ENCODE peak calls at places on chromosomes 1 and 21, in five cellular contexts. T, Y, N, F and L are unnamed samples.

GRCh38 chr1:242585616-242586354 is 61.3 kb upstream of the PLD5 start:
- DNase-seq in T (no peak), Y (no peak), N (no peak), F (no peak), L (no peak)

GRCh38 chr1:171809834-171810233 is 28.4 kb downstream of the METTL13 start:
- DNase-seq in T (no peak), Y (no peak), N (no peak), F (no peak), L (no peak)

GRCh38 chr1:217506878-217507277 is 124.0 kb downstream of the GPATCH2 start:
- DNase-seq in T (no peak), Y (no peak), N (peak; percentile 29), F (no peak), L (no peak)

GRCh38 chr1:16727190-16728111 is 12.9 kb upstream of the RNU1-4 start:
- DNase-seq in T (no peak), Y (peak; percentile 70), N (peak; percentile 27), F (no peak), L (peak; percentile 30)

GRCh38 chr21:25280061-25280460 is 327.2 kb downstream of the MRPL39 start:
- DNase-seq in T (no peak), Y (no peak), N (no peak), F (no peak), L (no peak)

GRCh38 chr21:36075171-36075570 is 5.3 kb downstream of the CBR1 start:
- DNase-seq in T (no peak), Y (no peak), N (no peak), F (peak; percentile 20), L (no peak)

GRCh38 chr1:65965597-65965996 is 172.9 kb downstream of the PDE4B start:
- DNase-seq in T (no peak), Y (no peak), N (no peak), F (no peak), L (no peak)

GRCh38 chr1:67612690-67613322 is 72.2 kb upstream of the GADD45A start:
- DNase-seq in T (no peak), Y (no peak), N (no peak), F (no peak), L (no peak)

GRCh38 chr1:97192872-97193572 is 471.4 kb downstream of the PTBP2 start:
- DNase-seq in T (peak; percentile 93), Y (no peak), N (no peak), F (no peak), L (peak; percentile 94)

GRCh38 chr1:229147086-229147485 is 123.8 kb upstream of the RAB4A start:
- DNase-seq in T (no peak), Y (no peak), N (no peak), F (no peak), L (no peak)

GRCh38 chr21:36065497-36066036 is 4.3 kb upstream of the CBR1 start:
- DNase-seq in T (no peak), Y (no peak), N (no peak), F (no peak), L (no peak)

GRCh38 chr1:171636141-171636540 is 14.1 kb downstream of the MYOCOS start:
- DNase-seq in T (no peak), Y (no peak), N (no peak), F (no peak), L (no peak)